ENCODE peak calls at places on chromosome 13, in five cellular contexts. One of them, this sample, is unnamed.

GRCh38 chr13:113650731-113651148 is 7.3 kb downstream of the ATP4B start:
- DNase-seq in cardiac fibroblast: no peak
- DNase-seq in NCI-H510A treated with DMSO at 0.1 percent for 48 hours: no peak
- DNase-seq in breast epithelium: no peak
- DNase-seq in stimulated activated CD8-positive, alpha-beta memory T cell treated with anti-CD3 and anti-CD28 coated beads, Interleukin-4, amount 100 ng/mL, for 4 hours: no peak
- DNase-seq in this sample: no peak

GRCh38 chr13:101211261-101211660 is 205.0 kb downstream of the NALCN start:
- DNase-seq in cardiac fibroblast: peak
- DNase-seq in NCI-H510A treated with DMSO at 0.1 percent for 48 hours: no peak
- DNase-seq in breast epithelium: no peak
- DNase-seq in stimulated activated CD8-positive, alpha-beta memory T cell treated with anti-CD3 and anti-CD28 coated beads, Interleukin-4, amount 100 ng/mL, for 4 hours: no peak
- DNase-seq in this sample: no peak

GRCh38 chr13:29923554-29924481 is 73.4 kb upstream of the UBL3 start:
- DNase-seq in cardiac fibroblast: peak
- DNase-seq in NCI-H510A treated with DMSO at 0.1 percent for 48 hours: peak
- DNase-seq in breast epithelium: peak
- DNase-seq in stimulated activated CD8-positive, alpha-beta memory T cell treated with anti-CD3 and anti-CD28 coated beads, Interleukin-4, amount 100 ng/mL, for 4 hours: peak
- DNase-seq in this sample: peak

GRCh38 chr13:38180100-38180499 is 169.6 kb upstream of the UFM1 start:
- DNase-seq in cardiac fibroblast: peak
- DNase-seq in NCI-H510A treated with DMSO at 0.1 percent for 48 hours: no peak
- DNase-seq in breast epithelium: no peak
- DNase-seq in stimulated activated CD8-positive, alpha-beta memory T cell treated with anti-CD3 and anti-CD28 coated beads, Interleukin-4, amount 100 ng/mL, for 4 hours: no peak
- DNase-seq in this sample: no peak

GRCh38 chr13:27106144-27106543 is 65.5 kb downstream of the USP12 start:
- DNase-seq in cardiac fibroblast: no peak
- DNase-seq in NCI-H510A treated with DMSO at 0.1 percent for 48 hours: no peak
- DNase-seq in breast epithelium: no peak
- DNase-seq in stimulated activated CD8-positive, alpha-beta memory T cell treated with anti-CD3 and anti-CD28 coated beads, Interleukin-4, amount 100 ng/mL, for 4 hours: no peak
- DNase-seq in this sample: no peak

GRCh38 chr13:51523082-51523518 is 61.2 kb upstream of the WDFY2 start:
- DNase-seq in cardiac fibroblast: peak
- DNase-seq in NCI-H510A treated with DMSO at 0.1 percent for 48 hours: no peak
- DNase-seq in breast epithelium: peak
- DNase-seq in stimulated activated CD8-positive, alpha-beta memory T cell treated with anti-CD3 and anti-CD28 coated beads, Interleukin-4, amount 100 ng/mL, for 4 hours: no peak
- DNase-seq in this sample: peak

GRCh38 chr13:28558126-28558525 is 63.2 kb upstream of the FLT1 start:
- DNase-seq in cardiac fibroblast: peak
- DNase-seq in NCI-H510A treated with DMSO at 0.1 percent for 48 hours: no peak
- DNase-seq in breast epithelium: no peak
- DNase-seq in stimulated activated CD8-positive, alpha-beta memory T cell treated with anti-CD3 and anti-CD28 coated beads, Interleukin-4, amount 100 ng/mL, for 4 hours: no peak
- DNase-seq in this sample: no peak

GRCh38 chr13:20301391-20302071 is 69.4 kb upstream of the GJB6 start:
- DNase-seq in cardiac fibroblast: no peak
- DNase-seq in NCI-H510A treated with DMSO at 0.1 percent for 48 hours: no peak
- DNase-seq in breast epithelium: no peak
- DNase-seq in stimulated activated CD8-positive, alpha-beta memory T cell treated with anti-CD3 and anti-CD28 coated beads, Interleukin-4, amount 100 ng/mL, for 4 hours: no peak
- DNase-seq in this sample: no peak

GRCh38 chr13:27658569-27658968 is 36.9 kb downstream of the POLR1D start:
- DNase-seq in cardiac fibroblast: peak
- DNase-seq in NCI-H510A treated with DMSO at 0.1 percent for 48 hours: no peak
- DNase-seq in breast epithelium: no peak
- DNase-seq in stimulated activated CD8-positive, alpha-beta memory T cell treated with anti-CD3 and anti-CD28 coated beads, Interleukin-4, amount 100 ng/mL, for 4 hours: no peak
- DNase-seq in this sample: no peak

GRCh38 chr13:113856716-113857065 is 7.2 kb downstream of the GAS6 start:
- DNase-seq in cardiac fibroblast: peak
- DNase-seq in NCI-H510A treated with DMSO at 0.1 percent for 48 hours: no peak
- DNase-seq in breast epithelium: peak
- DNase-seq in stimulated activated CD8-positive, alpha-beta memory T cell treated with anti-CD3 and anti-CD28 coated beads, Interleukin-4, amount 100 ng/mL, for 4 hours: no peak
- DNase-seq in this sample: peak

GRCh38 chr13:73035660-73036059 is 23.1 kb upstream of the KLF5 start:
- DNase-seq in cardiac fibroblast: no peak
- DNase-seq in NCI-H510A treated with DMSO at 0.1 percent for 48 hours: no peak
- DNase-seq in breast epithelium: no peak
- DNase-seq in stimulated activated CD8-positive, alpha-beta memory T cell treated with anti-CD3 and anti-CD28 coated beads, Interleukin-4, amount 100 ng/mL, for 4 hours: no peak
- DNase-seq in this sample: no peak

GRCh38 chr13:37109080-37109678 is 3.7 kb upstream of the CSNK1A1L start:
- DNase-seq in cardiac fibroblast: peak
- DNase-seq in NCI-H510A treated with DMSO at 0.1 percent for 48 hours: peak
- DNase-seq in breast epithelium: no peak
- DNase-seq in stimulated activated CD8-positive, alpha-beta memory T cell treated with anti-CD3 and anti-CD28 coated beads, Interleukin-4, amount 100 ng/mL, for 4 hours: no peak
- DNase-seq in this sample: no peak

GRCh38 chr13:106432636-106433035 is 102.8 kb downstream of the EFNB2 start:
- DNase-seq in cardiac fibroblast: peak
- DNase-seq in NCI-H510A treated with DMSO at 0.1 percent for 48 hours: no peak
- DNase-seq in breast epithelium: no peak
- DNase-seq in stimulated activated CD8-positive, alpha-beta memory T cell treated with anti-CD3 and anti-CD28 coated beads, Interleukin-4, amount 100 ng/mL, for 4 hours: no peak
- DNase-seq in this sample: no peak

GRCh38 chr13:75180805-75181455 is 301.0 kb downstream of the TBC1D4 start:
- DNase-seq in cardiac fibroblast: peak
- DNase-seq in NCI-H510A treated with DMSO at 0.1 percent for 48 hours: no peak
- DNase-seq in breast epithelium: no peak
- DNase-seq in stimulated activated CD8-positive, alpha-beta memory T cell treated with anti-CD3 and anti-CD28 coated beads, Interleukin-4, amount 100 ng/mL, for 4 hours: no peak
- DNase-seq in this sample: no peak

GRCh38 chr13:52051400-52051799 is 26.9 kb downstream of the UTP14C start:
- DNase-seq in cardiac fibroblast: no peak
- DNase-seq in NCI-H510A treated with DMSO at 0.1 percent for 48 hours: no peak
- DNase-seq in breast epithelium: no peak
- DNase-seq in stimulated activated CD8-positive, alpha-beta memory T cell treated with anti-CD3 and anti-CD28 coated beads, Interleukin-4, amount 100 ng/mL, for 4 hours: no peak
- DNase-seq in this sample: no peak

GRCh38 chr13:87855553-87855952 is 184.4 kb downstream of the SLITRK5 start:
- DNase-seq in cardiac fibroblast: no peak
- DNase-seq in NCI-H510A treated with DMSO at 0.1 percent for 48 hours: no peak
- DNase-seq in breast epithelium: no peak
- DNase-seq in stimulated activated CD8-positive, alpha-beta memory T cell treated with anti-CD3 and anti-CD28 coated beads, Interleukin-4, amount 100 ng/mL, for 4 hours: no peak
- DNase-seq in this sample: no peak